ENCODE peak calls at places on chromosomes 12 and 14, in five cellular contexts. W, Z, K, L and Y are unnamed samples. For H3K4me1, the result is how much of the 10 kb centered on the place peaks cover.

GRCh38 chr12:60391791-60392190 is 796.0 kb downstream of the SLC16A7 start:
- DNase-seq in W (no peak), Z (no peak), K (no peak), L (no peak), Y (no peak)

GRCh38 chr12:38931461-38931860 is 26.1 kb upstream of the CPNE8 start:
- DNase-seq in W (no peak), Z (no peak), K (no peak), L (no peak), Y (no peak)

GRCh38 chr14:32201816-32202467 is at the start of gene RNU6-7:
- DNase-seq in W (peak), Z (peak), K (peak), L (peak), Y (no peak)

GRCh38 chr12:46400406-46400805 is 27.8 kb upstream of the SLC38A2 start:
- DNase-seq in W (no peak), Z (no peak), K (no peak), L (no peak), Y (no peak)

GRCh38 chr14:87405563-87405962 is 587.4 kb downstream of the GALC start:
- DNase-seq in W (no peak), Z (no peak), K (no peak), L (no peak), Y (no peak)

GRCh38 chr12:24478254-24478653 is 470.6 kb downstream of the BCAT1 start:
- DNase-seq in W (no peak), Z (no peak), K (no peak), L (no peak), Y (no peak)

GRCh38 chr12:87670448-87670847 is 358.8 kb downstream of the C12orf50 start:
- DNase-seq in W (no peak), Z (no peak), K (no peak), L (no peak), Y (no peak)

GRCh38 chr12:113070117-113070906 is 13.8 kb downstream of the DTX1 start:
- DNase-seq in W (no peak), Z (no peak), K (peak), L (peak), Y (peak)

GRCh38 chr12:52867636-52868035 is 18.8 kb upstream of the KRT78 start:
- DNase-seq in W (peak), Z (peak), K (peak), L (peak), Y (peak)

DNA sequence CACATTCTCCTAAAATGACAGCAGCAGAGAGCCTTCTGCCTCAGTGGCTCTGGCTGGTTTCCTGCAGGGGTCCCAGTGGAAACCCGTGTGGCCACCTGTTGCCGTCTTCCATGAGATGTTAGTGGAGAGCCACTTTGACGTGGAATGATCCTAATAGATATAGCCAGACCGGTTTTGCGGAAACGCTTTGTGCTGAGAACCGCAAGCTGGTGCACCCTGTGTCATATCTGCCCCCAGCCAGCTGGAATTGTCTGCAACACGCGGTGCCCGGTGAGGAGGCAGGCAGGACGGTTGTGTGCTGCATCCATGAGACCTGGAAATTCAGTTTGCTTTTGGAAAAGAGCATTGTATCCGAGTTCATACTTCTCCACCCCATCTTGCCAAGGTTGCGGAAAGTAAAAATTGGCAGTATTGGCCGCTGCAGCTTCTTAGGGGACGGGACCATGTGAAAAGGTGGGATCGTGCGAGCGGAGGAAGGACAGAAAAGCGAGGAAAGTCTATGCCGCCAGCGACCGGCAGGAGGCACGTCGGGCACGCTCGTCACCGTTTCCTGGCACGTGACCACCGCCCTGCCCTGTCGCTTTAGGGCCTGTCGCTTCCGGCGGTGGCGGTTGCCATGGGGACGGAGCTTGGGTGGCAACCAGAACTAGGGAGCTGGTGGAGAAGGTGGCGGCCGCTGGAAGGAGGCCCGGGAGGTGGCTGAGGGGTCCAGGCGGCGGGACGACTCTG is at the start of gene CFAP251:
- DNase-seq in W (peak), Z (peak), K (peak), L (peak), Y (peak)
- H3K4me3 ChIP-seq in W (peak), Z (peak), K (peak), L (peak), Y (peak)

DNA sequence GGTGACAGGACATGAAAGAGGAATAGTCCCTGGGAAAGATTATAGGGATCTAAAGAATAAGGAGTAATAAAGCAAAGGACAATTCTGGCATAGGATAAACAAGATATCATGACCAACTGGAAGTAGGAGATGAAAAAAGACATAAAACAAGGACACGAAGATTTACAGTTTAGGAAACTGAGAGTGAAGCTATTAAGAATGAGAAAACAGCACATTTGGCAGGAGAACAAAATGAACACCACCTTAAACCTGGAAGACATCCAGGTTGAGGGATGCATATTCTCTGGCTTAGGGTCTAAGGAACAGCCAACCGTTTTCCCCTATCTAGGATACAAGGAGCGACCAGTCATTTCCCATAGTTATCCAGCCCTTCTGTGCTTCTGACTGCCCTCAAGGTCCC is 1.9 kb downstream of the TRIP11 start:
- DNase-seq in W (no peak), Z (no peak), K (no peak), L (no peak), Y (no peak)
- H3K4me1 ChIP-seq in W (under half), Z (under half), K (half or more), L (under half), Y (under half)

GRCh38 chr12:3364661-3365264 is 126.2 kb upstream of the PRMT8 start:
- DNase-seq in W (no peak), Z (no peak), K (no peak), L (no peak), Y (no peak)
- H3K4me3 ChIP-seq in W (no peak), Z (no peak), K (no peak), L (no peak), Y (no peak)

GRCh38 chr14:77027538-77028383 is 747 bp downstream of the IRF2BPL start:
- DNase-seq in W (peak), Z (peak), K (peak), L (peak), Y (peak)
- H3K4me1 ChIP-seq in W (under half), Z (half or more), K (half or more), L (half or more), Y (half or more)

GRCh38 chr12:9364224-9365176 is 156.3 kb upstream of the PZP start:
- DNase-seq in W (no peak), Z (no peak), K (peak), L (no peak), Y (peak)

GRCh38 chr12:9367828-9368227 is 159.6 kb upstream of the PZP start:
- DNase-seq in W (no peak), Z (no peak), K (no peak), L (no peak), Y (no peak)

GRCh38 chr12:9367201-9367600 is 159.0 kb upstream of the PZP start:
- DNase-seq in W (no peak), Z (no peak), K (no peak), L (peak), Y (no peak)

GRCh38 chr12:9363145-9363544 is 154.9 kb upstream of the PZP start:
- DNase-seq in W (no peak), Z (no peak), K (no peak), L (no peak), Y (no peak)

DNA sequence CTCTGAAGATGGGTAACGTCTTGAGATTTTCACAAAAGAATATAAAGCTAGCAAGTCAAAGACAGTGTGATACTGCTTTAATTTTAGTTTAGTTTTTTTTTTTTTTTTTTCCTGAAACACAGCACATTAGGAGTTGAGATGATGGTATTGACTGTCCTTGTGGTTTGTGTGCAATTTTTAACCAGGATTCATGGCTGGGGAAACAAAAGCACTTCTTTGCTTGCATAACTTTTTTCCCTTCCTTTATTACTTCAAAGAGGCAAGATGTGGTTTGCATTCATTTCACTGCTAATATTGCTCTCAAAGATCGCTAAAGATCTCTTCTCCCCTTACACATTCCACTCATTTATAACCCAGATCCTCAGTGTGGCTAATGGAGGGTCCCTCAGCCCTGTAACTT is 157.1 kb upstream of the PZP start:
- DNase-seq in W (no peak), Z (no peak), K (no peak), L (no peak), Y (no peak)
- H3K4me3 ChIP-seq in W (no peak), Z (no peak), K (no peak), L (no peak), Y (no peak)

GRCh38 chr14:103109789-103110415 is 13.4 kb upstream of the TNFAIP2 start:
- DNase-seq in W (no peak), Z (peak), K (peak), L (no peak), Y (no peak)

GRCh38 chr14:103107455-103107854 is 12.9 kb downstream of the EXOC3L4 start:
- DNase-seq in W (no peak), Z (no peak), K (no peak), L (no peak), Y (no peak)

GRCh38 chr14:103110681-103111296 is 12.5 kb upstream of the TNFAIP2 start:
- DNase-seq in W (no peak), Z (peak), K (peak), L (no peak), Y (no peak)

GRCh38 chr14:103107941-103108748 is 13.6 kb downstream of the EXOC3L4 start:
- DNase-seq in W (no peak), Z (no peak), K (no peak), L (no peak), Y (no peak)

GRCh38 chr14:103108749-103109207 is 14.3 kb downstream of the EXOC3L4 start:
- DNase-seq in W (no peak), Z (peak), K (peak), L (no peak), Y (no peak)
- H3K4me1 ChIP-seq in W (under half), Z (under half), K (half or more), L (under half), Y (under half)

DNA sequence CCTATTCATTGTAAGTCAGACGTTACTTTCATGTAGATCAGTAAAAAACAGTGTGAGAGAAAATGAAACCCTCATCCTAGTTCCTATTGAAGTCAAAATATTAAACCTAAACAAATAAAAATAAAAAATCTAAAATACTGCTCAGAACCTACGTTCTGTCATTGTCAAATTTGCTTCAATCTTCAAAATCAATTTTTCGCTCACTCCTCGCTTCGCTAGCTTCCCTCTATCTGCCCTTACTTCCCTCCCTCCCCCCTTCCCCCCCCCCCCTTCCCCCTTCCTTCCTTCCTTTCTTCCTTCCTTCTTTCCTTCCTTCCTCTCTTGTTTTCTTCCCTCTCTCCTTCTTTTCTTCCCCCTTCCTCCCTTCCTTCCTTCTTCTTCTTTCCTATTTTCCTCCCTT is 310.9 kb upstream of the PDE3A start:
- DNase-seq in W (no peak), Z (no peak), K (no peak), L (no peak), Y (no peak)
- H3K4me3 ChIP-seq in W (no peak), Z (no peak), K (no peak), L (no peak), Y (no peak)